ENCODE peak calls at places on chromosomes 16 and 17, in four cellular contexts. One of them, this sample, is unnamed.

GRCh38 chr17:77496401-77496801 is 355.6 kb downstream of the SEC14L1 start:
- DNase-seq in NAMALWA: no peak
- DNase-seq in non-pigmented ciliary epithelial cell: no peak
- DNase-seq in hypothalamus: no peak
- DNase-seq in this sample: no peak

GRCh38 chr17:47818002-47818695 is 3.4 kb downstream of the OSBPL7 start:
- DNase-seq in hypothalamus: no peak
- DNase-seq in non-pigmented ciliary epithelial cell: no peak
- DNase-seq in NAMALWA: no peak
- DNase-seq in this sample: no peak

GRCh38 chr17:31061678-31062077 is 33.1 kb upstream of the NF1 start:
- DNase-seq in hypothalamus: no peak
- DNase-seq in non-pigmented ciliary epithelial cell: no peak
- DNase-seq in NAMALWA: peak; percentile 43
- DNase-seq in this sample: no peak

GRCh38 chr17:65660947-65661346 is 99.5 kb upstream of the AXIN2 start:
- DNase-seq in hypothalamus: no peak
- DNase-seq in non-pigmented ciliary epithelial cell: no peak
- DNase-seq in NAMALWA: no peak
- DNase-seq in this sample: no peak

GRCh38 chr16:86222541-86222940 is 287.8 kb upstream of the FOXF1 start:
- DNase-seq in non-pigmented ciliary epithelial cell: no peak
- DNase-seq in hypothalamus: no peak
- DNase-seq in NAMALWA: no peak
- DNase-seq in this sample: no peak

GRCh38 chr17:55492951-55493350 is 18.3 kb downstream of the SMIM36 start:
- DNase-seq in non-pigmented ciliary epithelial cell: no peak
- DNase-seq in hypothalamus: no peak
- DNase-seq in NAMALWA: no peak
- DNase-seq in this sample: no peak

GRCh38 chr16:68236804-68237242 is 896 bp upstream of the ESRP2 start:
- DNase-seq in non-pigmented ciliary epithelial cell: no peak
- DNase-seq in hypothalamus: no peak
- DNase-seq in NAMALWA: no peak
- DNase-seq in this sample: no peak

GRCh38 chr16:80614908-80615696 is 74.3 kb downstream of the DYNLRB2 start:
- DNase-seq in hypothalamus: no peak
- DNase-seq in non-pigmented ciliary epithelial cell: peak; percentile 94
- DNase-seq in NAMALWA: no peak
- DNase-seq in this sample: peak; percentile 1

GRCh38 chr16:85401370-85401916 is 211.7 kb upstream of the GSE1 start:
- DNase-seq in NAMALWA: no peak
- DNase-seq in non-pigmented ciliary epithelial cell: no peak
- DNase-seq in hypothalamus: no peak
- DNase-seq in this sample: no peak

GRCh38 chr16:12439443-12440232 is 364.0 kb downstream of the CPPED1 start:
- DNase-seq in NAMALWA: no peak
- DNase-seq in hypothalamus: no peak
- DNase-seq in non-pigmented ciliary epithelial cell: no peak
- DNase-seq in this sample: no peak

GRCh38 chr17:64146418-64147109 is 16.6 kb upstream of the ERN1 start:
- DNase-seq in non-pigmented ciliary epithelial cell: no peak
- DNase-seq in hypothalamus: no peak
- DNase-seq in NAMALWA: peak; percentile 69
- DNase-seq in this sample: no peak

GRCh38 chr17:9925457-9925856 is 20.4 kb upstream of the RCVRN start:
- DNase-seq in non-pigmented ciliary epithelial cell: no peak
- DNase-seq in NAMALWA: no peak
- DNase-seq in hypothalamus: no peak
- DNase-seq in this sample: no peak

GRCh38 chr17:4886830-4887229 is 12.5 kb upstream of the C17orf107 start:
- DNase-seq in hypothalamus: no peak
- DNase-seq in NAMALWA: no peak
- DNase-seq in non-pigmented ciliary epithelial cell: no peak
- DNase-seq in this sample: no peak

GRCh38 chr17:14356043-14356637 is 55.3 kb downstream of the HS3ST3B1 start:
- DNase-seq in NAMALWA: no peak
- DNase-seq in non-pigmented ciliary epithelial cell: no peak
- DNase-seq in hypothalamus: no peak
- DNase-seq in this sample: no peak

GRCh38 chr17:75400326-75400939 is 5.0 kb downstream of the GRB2 start:
- DNase-seq in non-pigmented ciliary epithelial cell: no peak
- DNase-seq in NAMALWA: no peak
- DNase-seq in hypothalamus: no peak
- DNase-seq in this sample: no peak

GRCh38 chr16:69406780-69407331 is 17.6 kb upstream of the CYB5B start:
- DNase-seq in non-pigmented ciliary epithelial cell: no peak
- DNase-seq in NAMALWA: peak; percentile 82
- DNase-seq in hypothalamus: no peak
- DNase-seq in this sample: no peak

GRCh38 chr17:49519781-49520180 is 24.7 kb downstream of the NGFR start:
- DNase-seq in NAMALWA: no peak
- DNase-seq in hypothalamus: no peak
- DNase-seq in non-pigmented ciliary epithelial cell: no peak
- DNase-seq in this sample: no peak

GRCh38 chr17:67364847-67365761 is 1.3 kb downstream of the PSMD12 start:
- DNase-seq in hypothalamus: no peak
- DNase-seq in NAMALWA: no peak
- DNase-seq in non-pigmented ciliary epithelial cell: no peak
- DNase-seq in this sample: no peak

GRCh38 chr17:75153854-75154194 is 488 bp downstream of the JPT1 start:
- DNase-seq in hypothalamus: no peak
- DNase-seq in non-pigmented ciliary epithelial cell: no peak
- DNase-seq in NAMALWA: peak; percentile 34
- DNase-seq in this sample: no peak

GRCh38 chr17:75681289-75681688 is 14.2 kb downstream of the SAP30BP start:
- DNase-seq in non-pigmented ciliary epithelial cell: no peak
- DNase-seq in hypothalamus: no peak
- DNase-seq in NAMALWA: no peak
- DNase-seq in this sample: no peak

GRCh38 chr17:71080937-71081336 is 911.6 kb downstream of the KCNJ2 start:
- DNase-seq in hypothalamus: no peak
- DNase-seq in non-pigmented ciliary epithelial cell: no peak
- DNase-seq in NAMALWA: no peak
- DNase-seq in this sample: no peak

GRCh38 chr17:32502013-32502412 is 15.2 kb downstream of the CDK5R1 start:
- DNase-seq in hypothalamus: no peak
- DNase-seq in non-pigmented ciliary epithelial cell: no peak
- DNase-seq in NAMALWA: no peak
- DNase-seq in this sample: no peak

GRCh38 chr17:37813753-37814152 is 68.9 kb upstream of the HNF1B start:
- DNase-seq in hypothalamus: no peak
- DNase-seq in NAMALWA: no peak
- DNase-seq in non-pigmented ciliary epithelial cell: peak; percentile 86
- DNase-seq in this sample: peak; percentile 56

GRCh38 chr17:78504156-78504925 is 72.9 kb downstream of the DNAH17 start:
- DNase-seq in hypothalamus: no peak
- DNase-seq in NAMALWA: no peak
- DNase-seq in non-pigmented ciliary epithelial cell: no peak
- DNase-seq in this sample: no peak

GRCh38 chr16:52816993-52817392 is 235.7 kb downstream of the CHD9NB start:
- DNase-seq in hypothalamus: no peak
- DNase-seq in non-pigmented ciliary epithelial cell: no peak
- DNase-seq in NAMALWA: no peak
- DNase-seq in this sample: no peak

GRCh38 chr16:87150359-87151280 is 166.6 kb downstream of the C16orf95 start:
- DNase-seq in non-pigmented ciliary epithelial cell: no peak
- DNase-seq in hypothalamus: no peak
- DNase-seq in NAMALWA: no peak
- DNase-seq in this sample: no peak

GRCh38 chr17:17161759-17162158 is 44.4 kb downstream of the PLD6 start:
- DNase-seq in hypothalamus: no peak
- DNase-seq in non-pigmented ciliary epithelial cell: no peak
- DNase-seq in NAMALWA: no peak
- DNase-seq in this sample: no peak